ENCODE peak calls at places on chromosomes 1 and 21, in ten cellular contexts. N, J, Z, D, G, F, H, P, I and Y are unnamed samples.

GRCh38 chr1:228860911-228861829 is 125.9 kb downstream of the RHOU start:
- DNase-seq in N (peak), J (no peak), Z (no peak), D (no peak), G (no peak), F (no peak), H (peak), P (peak), I (peak), Y (peak)

GRCh38 chr1:161199506-161200119 is 759 bp upstream of the ADAMTS4 start:
- DNase-seq in N (no peak), J (no peak), Z (no peak), D (no peak), G (no peak), F (no peak), H (no peak), P (peak), I (peak), Y (no peak)

GRCh38 chr1:205493241-205494085 is 11.0 kb upstream of the CDK18 start:
- DNase-seq in N (no peak), J (no peak), Z (no peak), D (no peak), G (no peak), F (no peak), H (no peak), P (peak), I (peak), Y (peak)

GRCh38 chr1:1175221-1176062 is 1.8 kb downstream of the TTLL10 start:
- DNase-seq in N (no peak), J (no peak), Z (no peak), D (no peak), G (no peak), F (no peak), H (no peak), P (no peak), I (no peak), Y (no peak)

GRCh38 chr1:168348146-168348709 is 67.6 kb downstream of the TBX19 start:
- DNase-seq in N (no peak), J (no peak), Z (no peak), D (no peak), G (peak), F (peak), H (peak), P (peak), I (no peak), Y (no peak)

GRCh38 chr1:38858833-38859560 is 575 bp downstream of the RRAGC start:
- DNase-seq in N (peak), J (peak), Z (peak), D (no peak), G (peak), F (peak), H (no peak), P (peak), I (peak), Y (no peak)

GRCh38 chr1:179310721-179311120 is 17.1 kb downstream of the SOAT1 start:
- DNase-seq in N (no peak), J (no peak), Z (no peak), D (no peak), G (no peak), F (no peak), H (peak), P (peak), I (no peak), Y (no peak)

GRCh38 chr21:38930838-38931237 is 125.1 kb downstream of the ETS2 start:
- DNase-seq in N (no peak), J (no peak), Z (no peak), D (no peak), G (no peak), F (no peak), H (no peak), P (peak), I (peak), Y (no peak)

GRCh38 chr1:37177230-37177864 is 143.0 kb upstream of the GRIK3 start:
- DNase-seq in N (peak), J (peak), Z (no peak), D (no peak), G (no peak), F (no peak), H (peak), P (no peak), I (no peak), Y (no peak)

GRCh38 chr1:41399148-41399795 is 38.0 kb downstream of the FOXO6 start:
- DNase-seq in N (no peak), J (no peak), Z (peak), D (no peak), G (no peak), F (no peak), H (no peak), P (no peak), I (no peak), Y (no peak)

GRCh38 chr21:34642211-34643075 is 26.4 kb upstream of the CLIC6 start:
- DNase-seq in N (no peak), J (peak), Z (no peak), D (no peak), G (no peak), F (no peak), H (no peak), P (peak), I (no peak), Y (no peak)

GRCh38 chr1:10932088-10932487 is 80.4 kb upstream of the TARDBP start:
- DNase-seq in N (no peak), J (no peak), Z (no peak), D (no peak), G (no peak), F (peak), H (no peak), P (no peak), I (no peak), Y (no peak)

GRCh38 chr1:242449211-242449610 is 75.3 kb downstream of the PLD5 start:
- DNase-seq in N (no peak), J (no peak), Z (no peak), D (no peak), G (no peak), F (no peak), H (no peak), P (no peak), I (no peak), Y (no peak)

GRCh38 chr1:116476321-116476720 is 94.5 kb downstream of the CD58 start:
- DNase-seq in N (no peak), J (no peak), Z (no peak), D (no peak), G (no peak), F (no peak), H (no peak), P (no peak), I (no peak), Y (no peak)

GRCh38 chr1:233304489-233305102 is 9.1 kb upstream of the PCNX2 start:
- DNase-seq in N (no peak), J (peak), Z (no peak), D (no peak), G (no peak), F (no peak), H (peak), P (peak), I (no peak), Y (no peak)

GRCh38 chr1:224846119-224846907 is 83.2 kb upstream of the DNAH14 start:
- DNase-seq in N (no peak), J (no peak), Z (no peak), D (no peak), G (no peak), F (no peak), H (no peak), P (peak), I (no peak), Y (no peak)

GRCh38 chr1:108816049-108816882 is 40.6 kb downstream of the AKNAD1 start:
- DNase-seq in N (peak), J (no peak), Z (peak), D (peak), G (no peak), F (no peak), H (no peak), P (peak), I (peak), Y (peak)

GRCh38 chr1:184296466-184297243 is 90.2 kb upstream of the C1orf21 start:
- DNase-seq in N (no peak), J (no peak), Z (peak), D (no peak), G (no peak), F (no peak), H (no peak), P (peak), I (peak), Y (peak)

GRCh38 chr21:33109574-33110339 is 39.8 kb downstream of the OLIG1 start:
- DNase-seq in N (no peak), J (no peak), Z (no peak), D (no peak), G (no peak), F (no peak), H (no peak), P (no peak), I (no peak), Y (no peak)

GRCh38 chr21:42057861-42058437 is 13.2 kb upstream of the UMODL1 start:
- DNase-seq in N (no peak), J (no peak), Z (no peak), D (no peak), G (no peak), F (no peak), H (no peak), P (peak), I (no peak), Y (no peak)

GRCh38 chr1:237105826-237106225 is 63.8 kb downstream of the RYR2 start:
- DNase-seq in N (no peak), J (no peak), Z (no peak), D (no peak), G (no peak), F (no peak), H (no peak), P (no peak), I (no peak), Y (no peak)

GRCh38 chr1:208187499-208188041 is 56.6 kb downstream of the PLXNA2 start:
- DNase-seq in N (no peak), J (no peak), Z (no peak), D (no peak), G (no peak), F (no peak), H (no peak), P (no peak), I (no peak), Y (no peak)